ENCODE peak calls at places on chromosomes 7 and 10, in seven cellular contexts. One of them, this sample, is unnamed. For H3K27me3, the result is how much of the 10 kb centered on the place peaks cover.

GRCh38 chr7:45649560-45650346 is 75.6 kb downstream of the ADCY1 start:
- DNase-seq in neural progenitor cell: no peak
- DNase-seq in pancreas: no peak
- DNase-seq in lung: no peak
- DNase-seq in AG04450: no peak
- DNase-seq in thyroid gland: no peak
- DNase-seq in tibial artery: no peak
- DNase-seq in this sample: peak

GRCh38 chr7:7820939-7821338 is 102.5 kb upstream of the RPA3 start:
- DNase-seq in thyroid gland: no peak
- DNase-seq in tibial artery: no peak
- DNase-seq in AG04450: no peak
- DNase-seq in lung: no peak
- DNase-seq in pancreas: no peak
- DNase-seq in neural progenitor cell: peak
- DNase-seq in this sample: no peak

GRCh38 chr10:35916791-35917190 is 274.7 kb upstream of the FZD8 start:
- DNase-seq in AG04450: no peak
- DNase-seq in lung: no peak
- DNase-seq in pancreas: no peak
- DNase-seq in thyroid gland: no peak
- DNase-seq in neural progenitor cell: peak
- DNase-seq in tibial artery: no peak
- DNase-seq in this sample: no peak

GRCh38 chr10:21134645-21135395 is 237.7 kb upstream of the NEBL start:
- DNase-seq in lung: no peak
- DNase-seq in thyroid gland: no peak
- DNase-seq in AG04450: no peak
- DNase-seq in pancreas: no peak
- DNase-seq in tibial artery: no peak
- DNase-seq in neural progenitor cell: no peak
- DNase-seq in this sample: no peak

GRCh38 chr7:92834661-92835139 is 1.7 kb downstream of the CDK6 start:
- DNase-seq in neural progenitor cell: peak
- DNase-seq in thyroid gland: no peak
- DNase-seq in AG04450: no peak
- DNase-seq in lung: peak
- DNase-seq in pancreas: peak
- DNase-seq in tibial artery: peak
- DNase-seq in this sample: peak

GRCh38 chr7:46811529-46811928 is 770.4 kb downstream of the TNS3 start:
- DNase-seq in thyroid gland: no peak
- DNase-seq in neural progenitor cell: no peak
- DNase-seq in tibial artery: peak
- DNase-seq in pancreas: no peak
- DNase-seq in AG04450: peak
- DNase-seq in lung: no peak
- DNase-seq in this sample: no peak

GRCh38 chr7:21898265-21898930 is 47.3 kb downstream of the CDCA7L start:
- DNase-seq in lung: no peak
- DNase-seq in thyroid gland: no peak
- DNase-seq in neural progenitor cell: no peak
- DNase-seq in pancreas: no peak
- DNase-seq in AG04450: no peak
- DNase-seq in tibial artery: no peak
- DNase-seq in this sample: no peak

GRCh38 chr7:22420973-22421635 is 64.2 kb upstream of the RAPGEF5 start:
- DNase-seq in thyroid gland: no peak
- DNase-seq in tibial artery: no peak
- DNase-seq in pancreas: no peak
- DNase-seq in lung: no peak
- DNase-seq in neural progenitor cell: no peak
- DNase-seq in AG04450: no peak
- DNase-seq in this sample: no peak

GRCh38 chr7:473870-474604 is 45.6 kb downstream of the PDGFA start:
- DNase-seq in thyroid gland: no peak
- DNase-seq in tibial artery: peak
- DNase-seq in lung: no peak
- DNase-seq in AG04450: no peak
- DNase-seq in neural progenitor cell: no peak
- DNase-seq in pancreas: no peak
- DNase-seq in this sample: no peak

GRCh38 chr7:65342723-65343629 is 30.7 kb upstream of the ZNF92 start:
- DNase-seq in tibial artery: no peak
- DNase-seq in lung: no peak
- DNase-seq in pancreas: no peak
- DNase-seq in neural progenitor cell: no peak
- DNase-seq in AG04450: no peak
- DNase-seq in thyroid gland: no peak
- DNase-seq in this sample: no peak

GRCh38 chr7:4156190-4156589 is 525.9 kb upstream of the FOXK1 start:
- DNase-seq in thyroid gland: no peak
- DNase-seq in neural progenitor cell: no peak
- DNase-seq in tibial artery: no peak
- DNase-seq in lung: no peak
- DNase-seq in pancreas: no peak
- DNase-seq in AG04450: no peak
- DNase-seq in this sample: no peak

GRCh38 chr7:41133700-41134099 is 569.2 kb downstream of the INHBA start:
- DNase-seq in neural progenitor cell: no peak
- DNase-seq in AG04450: no peak
- DNase-seq in lung: no peak
- DNase-seq in tibial artery: no peak
- DNase-seq in pancreas: no peak
- DNase-seq in thyroid gland: no peak
- DNase-seq in this sample: no peak

GRCh38 chr10:47308775-47309174 is 8.8 kb downstream of the GDF10 start:
- DNase-seq in thyroid gland: peak
- DNase-seq in neural progenitor cell: no peak
- DNase-seq in tibial artery: no peak
- DNase-seq in lung: no peak
- DNase-seq in pancreas: no peak
- DNase-seq in AG04450: no peak
- DNase-seq in this sample: no peak

GRCh38 chr7:51369746-51370145 is 53.1 kb upstream of the COBL start:
- DNase-seq in lung: no peak
- DNase-seq in pancreas: peak
- DNase-seq in tibial artery: no peak
- DNase-seq in neural progenitor cell: peak
- DNase-seq in AG04450: no peak
- DNase-seq in thyroid gland: no peak
- DNase-seq in this sample: no peak

GRCh38 chr10:115856580-115856979 is 416.4 kb downstream of the GFRA1 start:
- DNase-seq in thyroid gland: no peak
- DNase-seq in neural progenitor cell: peak
- DNase-seq in lung: no peak
- DNase-seq in AG04450: no peak
- DNase-seq in tibial artery: no peak
- DNase-seq in pancreas: no peak
- DNase-seq in this sample: no peak

GRCh38 chr7:78080241-78080640 is 281.7 kb downstream of the PHTF2 start:
- DNase-seq in lung: no peak
- DNase-seq in pancreas: no peak
- DNase-seq in thyroid gland: no peak
- DNase-seq in tibial artery: no peak
- DNase-seq in AG04450: no peak
- DNase-seq in neural progenitor cell: no peak
- DNase-seq in this sample: no peak

GRCh38 chr7:113113912-113114311 is 4.4 kb downstream of the SMIM30 start:
- DNase-seq in thyroid gland: no peak
- DNase-seq in lung: no peak
- DNase-seq in neural progenitor cell: peak
- DNase-seq in tibial artery: no peak
- DNase-seq in pancreas: no peak
- DNase-seq in AG04450: no peak
- DNase-seq in this sample: no peak

GRCh38 chr7:49974035-49974434 is 119.0 kb downstream of the ZPBP start:
- DNase-seq in AG04450: no peak
- DNase-seq in tibial artery: no peak
- DNase-seq in lung: no peak
- DNase-seq in neural progenitor cell: no peak
- DNase-seq in thyroid gland: no peak
- DNase-seq in pancreas: no peak
- DNase-seq in this sample: no peak

GRCh38 chr7:106196460-106197021 is 84.4 kb upstream of the SYPL1 start:
- DNase-seq in neural progenitor cell: no peak
- DNase-seq in thyroid gland: no peak
- DNase-seq in lung: no peak
- DNase-seq in tibial artery: no peak
- DNase-seq in pancreas: no peak
- DNase-seq in AG04450: no peak
- DNase-seq in this sample: no peak

GRCh38 chr7:149254181-149254858 is 7.7 kb upstream of the ZNF783 start:
- DNase-seq in AG04450: no peak
- DNase-seq in lung: no peak
- DNase-seq in thyroid gland: no peak
- DNase-seq in pancreas: no peak
- DNase-seq in neural progenitor cell: no peak
- DNase-seq in tibial artery: no peak
- DNase-seq in this sample: no peak

DNA sequence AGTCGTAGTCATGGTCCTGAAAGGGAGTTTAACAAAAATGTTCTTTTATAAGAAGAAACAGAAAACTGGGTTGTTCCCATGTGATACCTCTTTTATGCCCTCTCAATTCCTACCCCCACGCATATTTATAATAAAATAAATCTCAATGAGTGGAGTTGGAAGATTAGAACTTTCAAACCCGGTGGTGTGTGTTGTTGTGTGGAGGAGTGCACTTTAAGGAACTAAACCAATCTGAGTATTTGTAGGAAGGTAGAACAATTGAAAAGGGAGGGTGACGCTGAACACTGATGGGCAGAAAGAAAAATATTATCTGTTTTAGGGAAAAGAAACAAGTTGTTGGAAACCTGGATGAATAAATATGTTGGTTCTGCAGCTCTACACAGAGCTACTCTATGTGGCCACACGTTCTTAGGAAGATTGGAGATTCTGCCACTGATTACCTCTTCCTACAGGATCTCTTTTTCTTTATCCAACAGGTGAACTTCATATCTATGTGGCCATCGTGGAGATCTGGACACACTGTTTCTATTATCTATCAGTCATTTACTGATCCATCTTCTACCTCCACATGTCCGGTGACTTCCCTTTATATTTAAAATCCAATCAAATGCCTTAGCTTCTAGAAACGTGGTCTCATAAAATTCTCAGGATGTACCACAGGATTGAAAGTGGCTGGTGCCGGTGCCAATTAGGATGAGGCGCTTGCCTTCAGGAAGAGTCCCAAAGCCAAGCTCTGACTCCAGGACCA is 13.0 kb upstream of the GATA3 start:
- DNase-seq in AG04450: no peak
- DNase-seq in pancreas: no peak
- DNase-seq in thyroid gland: no peak
- DNase-seq in neural progenitor cell: no peak
- DNase-seq in lung: no peak
- DNase-seq in tibial artery: no peak
- DNase-seq in this sample: no peak
- H3K27me3 ChIP-seq in AG04450: half or more
- H3K27me3 ChIP-seq in pancreas: under half
- H3K27me3 ChIP-seq in thyroid gland: half or more
- H3K27me3 ChIP-seq in neural progenitor cell: half or more
- H3K27me3 ChIP-seq in lung: under half
- H3K27me3 ChIP-seq in tibial artery: half or more
- H3K27me3 ChIP-seq in this sample: half or more

DNA sequence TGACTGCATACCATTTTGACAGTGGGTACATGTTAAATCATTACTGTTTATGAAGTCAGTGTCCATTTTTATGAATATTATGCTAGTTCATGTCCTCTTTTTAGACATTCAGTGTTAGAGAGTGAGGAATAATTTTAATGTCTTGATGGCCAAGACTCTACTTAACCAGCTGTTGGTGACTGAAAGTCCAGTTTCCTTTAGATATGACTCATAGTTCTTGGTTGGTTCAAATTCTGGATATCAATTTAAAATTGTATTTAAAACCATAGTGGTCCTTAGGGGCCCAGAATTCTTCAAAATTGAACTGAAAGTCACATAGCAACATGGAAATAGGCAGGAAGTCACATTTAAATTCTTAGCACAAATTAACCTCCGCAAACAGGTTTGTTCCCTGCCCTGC is 196.5 kb upstream of the PRPS1L1 start:
- DNase-seq in lung: no peak
- DNase-seq in AG04450: no peak
- DNase-seq in thyroid gland: no peak
- DNase-seq in pancreas: no peak
- DNase-seq in neural progenitor cell: no peak
- DNase-seq in tibial artery: no peak
- DNase-seq in this sample: no peak
- TF ChIP-seq CTCF in lung: no peak
- TF ChIP-seq CTCF in AG04450: no peak
- TF ChIP-seq CTCF in thyroid gland: no peak
- TF ChIP-seq CTCF in pancreas: no peak
- TF ChIP-seq CTCF in neural progenitor cell: no peak
- TF ChIP-seq CTCF in tibial artery: no peak
- TF ChIP-seq CTCF in this sample: no peak

DNA sequence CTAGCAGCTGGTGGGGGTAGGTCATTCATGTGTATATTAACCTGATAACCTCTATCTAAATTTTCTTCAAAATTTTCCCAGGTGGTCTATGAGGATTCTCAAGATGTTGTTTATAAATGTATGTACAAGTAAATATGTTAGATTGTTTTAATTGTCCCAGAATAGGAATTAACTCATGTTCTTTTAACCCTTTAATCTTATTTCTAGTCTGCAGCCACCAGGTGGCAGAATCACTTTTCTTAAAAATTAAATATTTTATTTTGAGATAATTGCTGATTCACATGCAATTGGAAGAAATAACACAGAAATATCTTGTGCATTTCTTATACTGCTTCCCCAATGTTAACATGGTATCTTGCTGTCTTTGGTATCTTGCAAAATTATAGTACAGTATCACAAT is 589.5 kb downstream of the ARL4A start:
- DNase-seq in thyroid gland: no peak
- DNase-seq in tibial artery: no peak
- DNase-seq in AG04450: no peak
- DNase-seq in lung: no peak
- DNase-seq in neural progenitor cell: peak
- DNase-seq in pancreas: no peak
- DNase-seq in this sample: no peak
- H3K4me3 ChIP-seq in thyroid gland: no peak
- H3K4me3 ChIP-seq in tibial artery: no peak
- H3K4me3 ChIP-seq in AG04450: no peak
- H3K4me3 ChIP-seq in lung: no peak
- H3K4me3 ChIP-seq in neural progenitor cell: no peak
- H3K4me3 ChIP-seq in pancreas: no peak
- H3K4me3 ChIP-seq in this sample: no peak

DNA sequence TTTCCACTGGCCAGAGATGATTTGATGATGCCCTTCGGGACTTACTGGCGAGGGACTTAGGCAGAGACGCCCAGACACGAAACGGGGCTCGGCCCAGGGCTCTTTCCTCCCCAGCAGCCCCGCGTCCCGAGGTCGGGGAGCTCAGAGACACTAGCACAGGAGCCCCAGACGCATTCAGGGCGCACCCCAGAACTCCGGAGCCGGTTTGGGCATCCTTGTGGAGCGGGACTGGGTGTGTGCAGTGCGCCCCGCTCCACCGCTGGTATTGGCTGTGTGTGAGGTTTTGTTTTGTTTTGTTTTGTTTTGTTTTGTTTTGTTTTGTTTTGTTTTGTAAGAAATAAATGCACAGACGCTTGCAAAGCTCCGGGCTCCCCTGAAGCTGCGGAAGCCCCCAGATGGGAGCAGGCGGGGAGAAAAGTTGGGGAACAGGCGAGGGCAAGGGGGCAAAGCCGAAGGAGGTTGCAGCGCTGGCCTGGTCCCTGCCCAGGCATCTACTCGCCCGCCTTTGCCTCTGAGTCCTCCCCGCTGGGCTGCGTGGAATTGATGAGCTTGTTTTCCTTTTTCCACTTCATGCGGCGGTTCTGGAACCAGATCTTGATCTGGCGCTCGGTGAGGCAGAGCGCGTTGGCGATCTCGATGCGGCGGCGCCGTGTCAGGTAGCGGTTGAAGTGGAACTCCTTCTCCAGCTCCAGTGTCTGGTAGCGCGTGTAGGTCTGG is 1.8 kb upstream of the HOXA5 start:
- DNase-seq in thyroid gland: no peak
- DNase-seq in tibial artery: no peak
- DNase-seq in AG04450: no peak
- DNase-seq in pancreas: no peak
- DNase-seq in lung: no peak
- DNase-seq in neural progenitor cell: no peak
- DNase-seq in this sample: no peak
- H3K27me3 ChIP-seq in thyroid gland: half or more
- H3K27me3 ChIP-seq in tibial artery: under half
- H3K27me3 ChIP-seq in AG04450: under half
- H3K27me3 ChIP-seq in pancreas: under half
- H3K27me3 ChIP-seq in lung: under half
- H3K27me3 ChIP-seq in neural progenitor cell: half or more
- H3K27me3 ChIP-seq in this sample: half or more

This sample was measured in stomach.